ENCODE peak calls at places on chromosomes 4 and X, in six cellular contexts. E is IMR-90, D is GM12878, T is HEK293T, Q is A549, L is HepG2. C is an unnamed sample.

GRCh38 chr4:15043226-15043625 is 40.9 kb downstream of the CPEB2 start:
- DNase-seq in E (no peak), D (no peak), T (no peak), Q (no peak), L (peak; percentile 24), C (no peak)

GRCh38 chr4:129526812-129527211 is 430.9 kb downstream of the C4orf33 start:
- DNase-seq in E (no peak), D (no peak), T (no peak), Q (no peak), L (peak; percentile 8), C (no peak)

GRCh38 chr4:17189322-17189721 is 290.9 kb upstream of the LDB2 start:
- DNase-seq in E (peak; percentile 87), D (no peak), T (no peak), Q (no peak), L (no peak), C (no peak)

GRCh38 chrX:133670394-133670793 is 255.1 kb upstream of the GPC4 start:
- DNase-seq in E (peak; percentile 31), D (peak; percentile 1), T (peak; percentile 64), Q (peak; percentile 28), L (no peak), C (peak; percentile 40)

GRCh38 chr4:47837582-47838294 is at the start of gene CORIN:
- DNase-seq in E (no peak), D (no peak), T (peak; percentile 6), Q (no peak), L (no peak), C (no peak)

GRCh38 chr4:19711871-19712270 is 539.8 kb upstream of the SLIT2 start:
- DNase-seq in E (peak; percentile 87), D (no peak), T (no peak), Q (no peak), L (no peak), C (no peak)

GRCh38 chr4:77336411-77337142 is 179.6 kb downstream of the CCNG2 start:
- DNase-seq in E (no peak), D (no peak), T (no peak), Q (no peak), L (no peak), C (no peak)

GRCh38 chrX:45056428-45057145 is 144.1 kb downstream of the DIPK2B start:
- DNase-seq in E (no peak), D (no peak), T (no peak), Q (no peak), L (no peak), C (no peak)

GRCh38 chrX:57771689-57772088 is 91.6 kb upstream of the NLRP2B start:
- DNase-seq in E (no peak), D (no peak), T (no peak), Q (no peak), L (no peak), C (no peak)

GRCh38 chr4:185955817-185956542 is 113.0 kb upstream of the TLR3 start:
- DNase-seq in E (no peak), D (no peak), T (no peak), Q (no peak), L (no peak), C (no peak)

GRCh38 chr4:56149601-56150000 is 200.9 kb downstream of the CEP135 start:
- DNase-seq in E (peak; percentile 54), D (no peak), T (no peak), Q (no peak), L (no peak), C (no peak)

GRCh38 chr4:151660676-151661075 is 100.1 kb downstream of the GATB start:
- DNase-seq in E (no peak), D (no peak), T (no peak), Q (no peak), L (no peak), C (no peak)

GRCh38 chrX:108267561-108267960 is 170.7 kb downstream of the COL4A6 start:
- DNase-seq in E (no peak), D (no peak), T (no peak), Q (no peak), L (no peak), C (no peak)

GRCh38 chrX:1027133-1027532 is 185.3 kb downstream of the CRLF2 start:
- DNase-seq in E (no peak), D (peak; percentile 46), T (no peak), Q (no peak), L (no peak), C (no peak)

GRCh38 chr4:167234388-167234881 is at the start of gene SPOCK3:
- DNase-seq in E (no peak), D (no peak), T (peak; percentile 51), Q (peak; percentile 22), L (no peak), C (no peak)

DNA sequence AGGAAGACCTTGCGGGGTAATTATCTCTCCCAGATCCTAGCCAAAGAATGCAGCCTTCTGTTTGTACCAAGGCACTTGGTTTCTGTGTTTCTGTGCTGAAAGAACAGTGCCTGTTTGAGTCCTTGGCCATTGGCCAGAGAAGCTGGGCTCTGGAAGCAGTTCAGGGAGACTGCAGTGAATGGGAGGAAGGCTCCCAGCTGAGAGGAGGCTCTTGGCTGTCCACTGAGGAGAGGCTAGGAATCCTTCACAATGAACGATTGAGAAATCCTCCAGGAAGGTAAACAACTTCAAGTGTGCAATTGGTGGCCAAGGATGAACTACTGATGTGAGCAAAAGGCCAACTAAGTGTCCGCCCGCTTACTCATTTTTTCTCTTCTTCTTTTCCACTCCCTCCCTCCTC is 61.3 kb downstream of the HS3ST1 start:
- DNase-seq in E (peak; percentile 1), D (no peak), T (no peak), Q (no peak), L (no peak), C (no peak)
- TF ChIP-seq BHLHE40 in E (no peak), D (no peak), T (no peak), Q (no peak), L (no peak), C (no peak)

DNA sequence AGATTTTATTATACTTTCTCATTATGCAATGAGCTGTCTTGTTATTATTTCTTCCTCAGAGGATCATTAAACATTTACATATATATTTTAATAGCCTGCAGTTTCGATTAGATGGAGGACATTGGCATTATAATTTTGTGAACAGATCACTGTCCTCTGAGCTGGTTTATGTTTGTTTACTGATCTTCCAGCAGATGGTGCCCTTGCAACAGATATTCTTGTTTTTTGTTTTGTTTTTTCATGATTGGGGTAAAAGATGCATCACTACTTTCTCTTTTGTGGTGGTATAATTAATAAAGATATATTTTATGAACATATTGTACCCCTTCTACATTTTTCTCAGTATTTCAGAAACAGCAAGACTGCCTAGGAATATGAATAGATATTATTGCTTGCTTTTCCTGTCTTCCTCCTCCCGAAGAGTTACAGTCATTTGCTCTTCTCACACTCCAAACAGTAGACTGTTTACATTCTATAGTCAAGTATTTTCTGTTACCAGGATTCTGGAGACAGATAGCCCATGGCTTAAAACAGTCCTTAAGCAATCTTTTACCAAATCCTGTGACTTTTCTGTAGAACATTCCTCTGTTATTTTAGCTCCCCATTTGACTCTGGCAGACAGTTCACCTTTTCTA is 905.2 kb downstream of the TRAM1L1 start:
- DNase-seq in E (no peak), D (no peak), T (peak; percentile 12), Q (peak; percentile 0), L (no peak), C (no peak)
- TF ChIP-seq BHLHE40 in E (no peak), D (no peak), T (no peak), Q (no peak), L (no peak), C (no peak)

DNA sequence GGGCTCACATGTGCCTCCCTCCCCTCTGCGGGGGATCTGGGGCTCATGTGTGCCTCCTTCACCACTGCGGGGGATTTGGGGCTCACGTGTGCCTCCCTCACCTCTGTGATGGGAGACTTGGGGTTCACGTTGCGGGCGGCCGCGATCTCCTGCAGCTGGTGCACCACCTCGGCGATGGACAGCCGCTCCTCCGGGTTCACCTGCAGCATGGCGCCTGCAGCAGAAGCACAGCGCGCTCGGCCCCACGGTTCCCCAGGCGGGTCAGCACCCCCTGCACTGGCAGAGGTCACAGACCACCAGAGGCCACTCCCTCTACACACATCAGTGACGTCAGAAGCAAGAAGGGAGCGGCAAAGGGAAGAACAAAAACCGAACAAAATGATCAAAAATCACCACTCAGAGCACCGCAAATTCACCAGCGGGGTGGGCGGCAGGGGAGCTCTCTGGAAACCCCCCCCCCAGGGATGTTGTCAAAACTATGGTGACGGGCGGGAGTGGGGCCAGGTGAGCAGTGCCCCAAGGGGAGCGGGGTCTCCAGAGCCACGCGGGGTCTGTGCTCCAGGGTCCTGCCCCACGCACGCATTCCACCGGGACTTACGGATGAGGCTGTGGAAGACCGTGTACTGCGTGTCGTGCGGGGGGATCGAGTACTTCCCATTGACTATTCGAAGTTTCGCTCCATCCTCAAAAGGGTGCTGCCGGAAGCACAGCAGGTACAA is 38.7 kb downstream of the GAK start:
- DNase-seq in E (no peak), D (no peak), T (no peak), Q (no peak), L (no peak), C (no peak)
- TF ChIP-seq BHLHE40 in E (no peak), D (no peak), T (no peak), Q (no peak), L (no peak), C (no peak)

GRCh38 chr4:2798399-2799301 is 5.8 kb downstream of the SH3BP2 start:
- DNase-seq in E (no peak), D (no peak), T (no peak), Q (no peak), L (no peak), C (no peak)

GRCh38 chr4:2799971-2800690 is 7.2 kb downstream of the SH3BP2 start:
- DNase-seq in E (no peak), D (no peak), T (no peak), Q (no peak), L (no peak), C (no peak)

GRCh38 chr4:2797545-2798305 is 4.8 kb downstream of the SH3BP2 start:
- DNase-seq in E (no peak), D (no peak), T (no peak), Q (no peak), L (no peak), C (no peak)

GRCh38 chr4:2800691-2801596 is 8.1 kb downstream of the SH3BP2 start:
- DNase-seq in E (peak; percentile 37), D (peak; percentile 41), T (no peak), Q (no peak), L (peak; percentile 92), C (peak; percentile 73)

DNA sequence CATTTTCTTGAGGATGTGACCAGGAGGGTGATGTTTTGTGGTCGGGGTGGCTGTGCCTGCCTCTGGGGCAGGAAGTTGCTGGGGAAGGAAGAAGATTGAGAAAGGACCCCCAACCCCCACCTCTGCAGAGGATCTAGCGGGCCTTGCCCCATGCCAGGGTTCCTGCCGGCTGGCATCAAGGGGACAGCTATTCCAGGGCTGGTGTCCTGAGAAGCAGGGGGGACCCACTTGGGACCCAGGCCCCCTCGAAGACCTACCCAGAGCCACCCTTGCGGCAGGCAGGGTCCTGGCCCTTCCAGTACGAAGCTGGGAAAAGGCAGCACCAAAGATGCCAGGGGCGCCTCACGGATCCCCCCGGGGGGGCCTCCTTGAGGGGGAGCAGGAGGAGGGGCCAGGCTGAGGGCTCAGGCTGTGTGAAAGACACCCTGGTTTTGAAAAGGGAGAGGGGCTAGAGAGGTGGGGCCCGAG is 6.6 kb downstream of the SH3BP2 start:
- DNase-seq in E (no peak), D (no peak), T (no peak), Q (no peak), L (no peak), C (no peak)
- TF ChIP-seq BHLHE40 in E (no peak), D (no peak), T (no peak), Q (no peak), L (no peak), C (no peak)